ENCODE peak calls at places on chromosome 6, in seven cellular contexts. L, Q, B, Y, M, C and O are unnamed samples.

GRCh38 chr6:129598244-129599187 is 111.5 kb downstream of the ARHGAP18 start:
- DNase-seq in Q (peak; percentile 12), M (no peak), L (peak; percentile 75), C (peak; percentile 67), Y (no peak), B (peak; percentile 65), O (no peak)

GRCh38 chr6:113414511-113414910 is 442.6 kb upstream of the MARCKS start:
- DNase-seq in Y (peak; percentile 4), L (no peak), Q (peak; percentile 3), B (no peak), C (no peak), M (peak; percentile 58), O (peak; percentile 5)

GRCh38 chr6:111589366-111589765 is 16.3 kb downstream of the TRAF3IP2 start:
- DNase-seq in Y (peak; percentile 60), M (peak; percentile 72), C (no peak), Q (peak; percentile 33), B (no peak), L (no peak), O (peak; percentile 69)

GRCh38 chr6:12921467-12921866 is 204.9 kb downstream of the PHACTR1 start:
- DNase-seq in M (no peak), C (no peak), Q (no peak), Y (no peak), B (no peak), L (no peak), O (no peak)

GRCh38 chr6:83921315-83921714 is 61.8 kb downstream of the CYB5R4 start:
- DNase-seq in C (peak; percentile 7), B (no peak), L (peak; percentile 54), M (no peak), Y (no peak), Q (no peak), O (no peak)

GRCh38 chr6:116575227-116575626 is 3.9 kb downstream of the RWDD1 start:
- DNase-seq in Y (no peak), B (no peak), Q (no peak), L (peak; percentile 31), M (no peak), C (no peak), O (no peak)

GRCh38 chr6:71387179-71387578 is 98.6 kb downstream of the OGFRL1 start:
- DNase-seq in L (no peak), Y (no peak), M (no peak), Q (no peak), B (no peak), C (no peak), O (no peak)

GRCh38 chr6:151566557-151566956 is 72.7 kb downstream of the CCDC170 start:
- DNase-seq in M (no peak), L (no peak), Q (no peak), Y (no peak), C (no peak), B (no peak), O (no peak)

GRCh38 chr6:23176883-23177282 is 607.5 kb downstream of the HDGFL1 start:
- DNase-seq in M (no peak), Q (no peak), C (no peak), Y (no peak), L (no peak), B (no peak), O (no peak)

GRCh38 chr6:160952633-160953281 is 38.8 kb upstream of the MAP3K4 start:
- DNase-seq in M (no peak), Y (no peak), L (peak; percentile 40), B (no peak), C (peak; percentile 25), Q (no peak), O (no peak)

GRCh38 chr6:26056583-26057350 is 30.5 kb upstream of the HFE start:
- DNase-seq in C (no peak), L (peak; percentile 59), B (no peak), Q (no peak), Y (no peak), M (peak; percentile 58), O (no peak)

GRCh38 chr6:30312266-30312665 is 14.5 kb upstream of the TRIM39 start:
- DNase-seq in B (no peak), L (no peak), C (no peak), Y (no peak), M (no peak), Q (no peak), O (no peak)

GRCh38 chr6:44739163-44739562 is 351.7 kb downstream of the CDC5L start:
- DNase-seq in Y (no peak), B (no peak), M (no peak), Q (no peak), C (no peak), L (no peak), O (no peak)

GRCh38 chr6:147421903-147422302 is 86.6 kb upstream of the SAMD5 start:
- DNase-seq in M (no peak), C (no peak), Y (no peak), B (no peak), L (no peak), Q (no peak), O (no peak)

GRCh38 chr6:35203152-35203670 is 10.5 kb upstream of the SCUBE3 start:
- DNase-seq in Q (no peak), Y (no peak), M (no peak), B (no peak), C (no peak), L (no peak), O (no peak)

GRCh38 chr6:33607784-33608161 is 13.3 kb upstream of the ITPR3 start:
- DNase-seq in Q (no peak), Y (no peak), M (no peak), B (peak; percentile 52), L (peak; percentile 42), C (peak; percentile 48), O (no peak)

GRCh38 chr6:3697609-3698008 is 53.9 kb downstream of the PXDC1 start:
- DNase-seq in L (no peak), M (no peak), B (no peak), Y (no peak), Q (peak; percentile 32), C (no peak), O (no peak)

GRCh38 chr6:140475086-140475485 is 1100.6 kb upstream of the CITED2 start:
- DNase-seq in L (no peak), B (no peak), M (no peak), C (no peak), Q (no peak), Y (no peak), O (no peak)

GRCh38 chr6:27280064-27280539 is 32.0 kb downstream of the POM121L2 start:
- DNase-seq in L (peak; percentile 88), Q (no peak), Y (no peak), B (no peak), M (peak; percentile 27), C (no peak), O (peak; percentile 51)

GRCh38 chr6:112752791-112753190 is 405.7 kb downstream of the RFPL4B start:
- DNase-seq in L (no peak), C (no peak), B (no peak), M (no peak), Q (no peak), Y (no peak), O (no peak)

GRCh38 chr6:53056273-53056672 is 8.9 kb upstream of the FBXO9 start:
- DNase-seq in B (no peak), C (no peak), Q (no peak), M (no peak), Y (no peak), L (no peak), O (no peak)

GRCh38 chr6:128903715-128904114 is 20.8 kb downstream of the LAMA2 start:
- DNase-seq in M (no peak), Q (no peak), C (no peak), B (no peak), Y (no peak), L (peak; percentile 65), O (no peak)

GRCh38 chr6:40903456-40903855 is 135.6 kb downstream of the UNC5CL start:
- DNase-seq in Q (no peak), Y (no peak), M (no peak), B (no peak), C (no peak), L (no peak), O (no peak)